ENCODE peak calls at places on chromosomes 5 and 9, in eight cellular contexts. N, X, Z, J, T, K, U and F are unnamed samples.

GRCh38 chr9:4678679-4679267 is 596 bp upstream of the CDC37L1 start:
- DNase-seq in Z (no peak), K (no peak), X (no peak), T (no peak), U (no peak), N (no peak), J (peak), F (no peak)

GRCh38 chr5:59328801-59329296 is 564.7 kb downstream of the PDE4D start:
- DNase-seq in U (no peak), X (no peak), J (no peak), T (no peak), N (no peak), Z (no peak), K (peak), F (no peak)

GRCh38 chr5:1552469-1553255 is 28.9 kb upstream of the LPCAT1 start:
- DNase-seq in J (no peak), T (peak), Z (peak), X (peak), K (peak), U (no peak), N (no peak), F (no peak)

GRCh38 chr5:136518814-136519213 is 153.5 kb upstream of the TRPC7 start:
- DNase-seq in X (no peak), N (no peak), Z (no peak), K (no peak), U (no peak), J (no peak), T (no peak), F (no peak)

GRCh38 chr9:85213650-85214607 is 527.8 kb downstream of the AGTPBP1 start:
- DNase-seq in J (no peak), T (no peak), X (no peak), N (no peak), U (no peak), K (no peak), Z (no peak), F (peak)

GRCh38 chr9:95349109-95350038 is 31.9 kb upstream of the FANCC start:
- DNase-seq in X (no peak), U (no peak), Z (no peak), K (no peak), N (no peak), J (no peak), T (no peak), F (peak)

GRCh38 chr5:177327539-177328522 is 16.1 kb upstream of the MXD3 start:
- DNase-seq in Z (no peak), U (peak), T (no peak), N (no peak), K (no peak), J (no peak), X (no peak), F (no peak)

GRCh38 chr5:78509884-78510769 is 138.4 kb downstream of the LHFPL2 start:
- DNase-seq in T (peak), N (no peak), U (peak), X (peak), Z (no peak), K (no peak), J (no peak), F (peak)